ENCODE peak calls at places on chromosome 22, in eight cellular contexts. H, B, J, F, O, Y, T and L are unnamed samples.

GRCh38 chr22:24434472-24435322 is 7.3 kb downstream of the ADORA2A start:
- DNase-seq in H (no peak), B (no peak), J (no peak), F (peak), O (no peak), Y (peak), T (no peak), L (no peak)

GRCh38 chr22:20741634-20742581 is 32.0 kb upstream of the SERPIND1 start:
- DNase-seq in H (no peak), B (no peak), J (no peak), F (peak), O (no peak), Y (peak), T (no peak), L (peak)

GRCh38 chr22:44870021-44870420 is 117.6 kb downstream of the ARHGAP8 start:
- DNase-seq in H (peak), B (peak), J (peak), F (no peak), O (no peak), Y (no peak), T (no peak), L (peak)

GRCh38 chr22:37242395-37242918 is 1.6 kb downstream of the RAC2 start:
- DNase-seq in H (no peak), B (no peak), J (no peak), F (peak), O (peak), Y (peak), T (peak), L (no peak)

GRCh38 chr22:29457730-29458129 is 19.3 kb downstream of the RFPL1 start:
- DNase-seq in H (peak), B (no peak), J (peak), F (no peak), O (no peak), Y (no peak), T (no peak), L (peak)

GRCh38 chr22:50301581-50301991 is 5.9 kb downstream of the PLXNB2 start:
- DNase-seq in H (no peak), B (no peak), J (no peak), F (no peak), O (no peak), Y (no peak), T (no peak), L (no peak)

GRCh38 chr22:25970996-25971811 is 198.1 kb upstream of the SEZ6L start:
- DNase-seq in H (peak), B (no peak), J (no peak), F (no peak), O (no peak), Y (no peak), T (no peak), L (peak)

GRCh38 chr22:23116506-23117263 is 25.1 kb downstream of the RSPH14 start:
- DNase-seq in H (no peak), B (no peak), J (no peak), F (no peak), O (no peak), Y (no peak), T (no peak), L (no peak)

GRCh38 chr22:42294034-42294985 is 23.9 kb upstream of the TCF20 start:
- DNase-seq in H (peak), B (no peak), J (peak), F (peak), O (no peak), Y (peak), T (no peak), L (peak)

GRCh38 chr22:32951807-32952153 is 106.4 kb downstream of the SYN3 start:
- DNase-seq in H (no peak), B (no peak), J (no peak), F (no peak), O (peak), Y (no peak), T (peak), L (no peak)

GRCh38 chr22:28232231-28232630 is 313.2 kb upstream of the PITPNB start:
- DNase-seq in H (no peak), B (no peak), J (no peak), F (no peak), O (no peak), Y (no peak), T (no peak), L (peak)

GRCh38 chr22:43152355-43153071 is 1.2 kb downstream of the TSPO start:
- DNase-seq in H (no peak), B (peak), J (peak), F (peak), O (peak), Y (peak), T (peak), L (no peak)

GRCh38 chr22:44369241-44369652 is 56.5 kb upstream of the SHISAL1 start:
- DNase-seq in H (peak), B (no peak), J (no peak), F (no peak), O (peak), Y (no peak), T (no peak), L (peak)

GRCh38 chr22:37533995-37534394 is 14.8 kb upstream of the CARD10 start:
- DNase-seq in H (no peak), B (no peak), J (peak), F (no peak), O (no peak), Y (no peak), T (no peak), L (no peak)

GRCh38 chr22:42688241-42688913 is 32.3 kb downstream of the A4GALT start:
- DNase-seq in H (peak), B (peak), J (peak), F (no peak), O (peak), Y (no peak), T (peak), L (peak)

GRCh38 chr22:24499706-24500105 is 4.6 kb downstream of the UPB1 start:
- DNase-seq in H (no peak), B (no peak), J (no peak), F (no peak), O (no peak), Y (no peak), T (no peak), L (no peak)

GRCh38 chr22:46171940-46172339 is 21.6 kb downstream of the PPARA start:
- DNase-seq in H (no peak), B (peak), J (peak), F (no peak), O (no peak), Y (no peak), T (no peak), L (no peak)

GRCh38 chr22:34588893-34589545 is 476.9 kb upstream of the ISX start:
- DNase-seq in H (peak), B (no peak), J (no peak), F (no peak), O (no peak), Y (no peak), T (no peak), L (peak)

GRCh38 chr22:50443202-50443601 is 31.6 kb downstream of the SBF1 start:
- DNase-seq in H (no peak), B (no peak), J (no peak), F (no peak), O (no peak), Y (no peak), T (peak), L (no peak)

GRCh38 chr22:49586873-49587272 is 240.8 kb downstream of the BRD1 start:
- DNase-seq in H (no peak), B (no peak), J (no peak), F (no peak), O (peak), Y (no peak), T (no peak), L (no peak)

GRCh38 chr22:46764779-46765485 is 2.5 kb downstream of the TBC1D22A start:
- DNase-seq in H (no peak), B (no peak), J (no peak), F (no peak), O (peak), Y (no peak), T (no peak), L (no peak)

GRCh38 chr22:23248583-23248982 is 68.3 kb downstream of the BCR start:
- DNase-seq in H (peak), B (no peak), J (peak), F (no peak), O (no peak), Y (no peak), T (no peak), L (peak)

GRCh38 chr22:25839755-25840154 is 97.8 kb downstream of the MYO18B start:
- DNase-seq in H (no peak), B (no peak), J (no peak), F (no peak), O (no peak), Y (no peak), T (no peak), L (no peak)

GRCh38 chr22:28411125-28411524 is 268.5 kb downstream of the TTC28 start:
- DNase-seq in H (no peak), B (no peak), J (no peak), F (no peak), O (no peak), Y (no peak), T (no peak), L (no peak)

GRCh38 chr22:28381427-28382167 is 298.0 kb downstream of the TTC28 start:
- DNase-seq in H (no peak), B (no peak), J (no peak), F (no peak), O (no peak), Y (no peak), T (no peak), L (no peak)

GRCh38 chr22:46843691-46844297 is 81.3 kb downstream of the TBC1D22A start:
- DNase-seq in H (no peak), B (no peak), J (no peak), F (no peak), O (no peak), Y (no peak), T (no peak), L (no peak)

GRCh38 chr22:50253046-50253580 is 2.0 kb upstream of the HDAC10 start:
- DNase-seq in H (no peak), B (no peak), J (no peak), F (no peak), O (no peak), Y (no peak), T (no peak), L (no peak)

GRCh38 chr22:41893591-41894375 is 21.1 kb downstream of the SHISA8 start:
- DNase-seq in H (no peak), B (no peak), J (no peak), F (no peak), O (no peak), Y (no peak), T (no peak), L (no peak)

GRCh38 chr22:44431256-44431655 is 66.8 kb downstream of the RTL6 start:
- DNase-seq in H (no peak), B (no peak), J (no peak), F (no peak), O (no peak), Y (no peak), T (no peak), L (no peak)

GRCh38 chr22:21073023-21073422 is 27.3 kb downstream of the LRRC74B start:
- DNase-seq in H (no peak), B (no peak), J (no peak), F (no peak), O (no peak), Y (no peak), T (no peak), L (no peak)

GRCh38 chr22:37525073-37525745 is 6.0 kb upstream of the CARD10 start:
- DNase-seq in H (no peak), B (peak), J (no peak), F (no peak), O (no peak), Y (peak), T (no peak), L (no peak)

GRCh38 chr22:23856721-23857605 is 712 bp upstream of the SLC2A11 start:
- DNase-seq in H (peak), B (peak), J (no peak), F (no peak), O (no peak), Y (no peak), T (peak), L (peak)

GRCh38 chr22:17601031-17601430 is 27.5 kb downstream of the ATP6V1E1 start:
- DNase-seq in H (no peak), B (no peak), J (no peak), F (no peak), O (no peak), Y (no peak), T (no peak), L (no peak)

GRCh38 chr22:27137809-27138400 is 480.5 kb downstream of the MIAT start:
- DNase-seq in H (no peak), B (no peak), J (no peak), F (no peak), O (no peak), Y (no peak), T (no peak), L (no peak)

GRCh38 chr22:19344420-19344819 is 52.9 kb upstream of the CLTCL1 start:
- DNase-seq in H (no peak), B (no peak), J (no peak), F (no peak), O (no peak), Y (no peak), T (no peak), L (no peak)

GRCh38 chr22:45263790-45264269 is 20.9 kb upstream of the UPK3A start:
- DNase-seq in H (peak), B (peak), J (peak), F (no peak), O (peak), Y (no peak), T (peak), L (peak)

GRCh38 chr22:30843245-30843644 is 125.3 kb downstream of the MORC2 start:
- DNase-seq in H (no peak), B (no peak), J (no peak), F (no peak), O (no peak), Y (no peak), T (no peak), L (no peak)

GRCh38 chr22:26669060-26669481 is 11.7 kb downstream of the MIAT start:
- DNase-seq in H (peak), B (no peak), J (no peak), F (no peak), O (no peak), Y (no peak), T (no peak), L (peak)